ENCODE peak calls at places on chromosomes 7 and 10, in seven cellular contexts. N is GM12892; V is caudate nucleus; R is K562; W is cardiac muscle cell; Q is stimulated activated CD4-positive, alpha-beta T cell treated with anti-CD3 and anti-CD28 coated beads, Interleukin-2, amount 100 ng/mL, for 48 hours; Z is nephron progenitor cell. B is an unnamed sample.

GRCh38 chr7:111900283-111900682 is 305.9 kb downstream of the DOCK4 start:
- DNase-seq in Q (no peak), V (no peak), R (no peak), N (no peak), Z (no peak), W (no peak), B (no peak)

GRCh38 chr7:84847790-84848189 is 339.1 kb downstream of the SEMA3D start:
- DNase-seq in V (no peak), R (no peak), N (no peak), Q (no peak), W (peak), Z (no peak), B (no peak)

GRCh38 chr10:116836902-116837513 is 12.3 kb upstream of the ENO4 start:
- DNase-seq in V (no peak), N (no peak), Q (no peak), R (peak), Z (no peak), W (peak), B (no peak)

GRCh38 chr10:112151640-112152039 is 31.9 kb downstream of the GPAM start:
- DNase-seq in Q (no peak), W (no peak), Z (no peak), N (no peak), R (no peak), V (no peak), B (no peak)

GRCh38 chr10:32412499-32412853 is 33.5 kb upstream of the CCDC7 start:
- DNase-seq in W (peak), Z (no peak), R (no peak), V (no peak), N (no peak), Q (no peak), B (no peak)

GRCh38 chr10:46311501-46311951 is 24.7 kb downstream of the ANTXRL start:
- DNase-seq in W (no peak), R (no peak), N (no peak), V (no peak), Q (no peak), Z (no peak), B (no peak)

GRCh38 chr10:116836087-116836486 is 13.2 kb upstream of the ENO4 start:
- DNase-seq in V (no peak), R (peak), W (no peak), Q (no peak), N (no peak), Z (peak), B (no peak)

GRCh38 chr7:116679495-116679894 is 7.5 kb downstream of the MET start:
- DNase-seq in Z (no peak), Q (no peak), W (no peak), V (no peak), R (no peak), N (no peak), B (no peak)

GRCh38 chr10:102675887-102676616 is 31.8 kb downstream of the TRIM8 start:
- DNase-seq in Q (no peak), Z (peak), R (no peak), V (no peak), W (peak), N (no peak), B (no peak)

GRCh38 chr7:133650487-133651292 is 397.8 kb downstream of the EXOC4 start:
- DNase-seq in N (no peak), R (no peak), W (peak), V (no peak), Q (no peak), Z (no peak), B (no peak)

GRCh38 chr10:88185830-88186229 is 322.4 kb downstream of the PTEN start:
- DNase-seq in N (no peak), Z (no peak), W (peak), Q (no peak), R (no peak), V (no peak), B (no peak)

GRCh38 chr10:98316661-98317060 is 48.7 kb upstream of the LOXL4 start:
- DNase-seq in Z (no peak), N (no peak), W (peak), R (no peak), V (no peak), Q (no peak), B (no peak)

GRCh38 chr10:110600487-110601101 is 33.1 kb downstream of the SMC3 start:
- DNase-seq in W (peak), N (no peak), R (no peak), Z (peak), Q (no peak), V (peak), B (peak)

GRCh38 chr7:2824678-2825461 is 19.2 kb downstream of the GNA12 start:
- DNase-seq in V (no peak), R (no peak), N (no peak), Z (no peak), W (no peak), Q (no peak), B (no peak)

GRCh38 chr10:96987842-96988175 is 155.7 kb downstream of the LCOR start:
- DNase-seq in N (no peak), W (no peak), V (no peak), Q (no peak), R (no peak), Z (no peak), B (no peak)

GRCh38 chr7:25025218-25025671 is 45.3 kb upstream of the OSBPL3 start:
- DNase-seq in Z (no peak), N (no peak), V (no peak), R (no peak), W (peak), Q (no peak), B (no peak)

GRCh38 chr10:110615057-110615630 is 29.0 kb upstream of the RBM20 start:
- DNase-seq in N (no peak), R (no peak), V (no peak), Q (no peak), W (no peak), Z (no peak), B (no peak)

GRCh38 chr10:76954838-76955237 is 682.8 kb downstream of the KCNMA1 start:
- DNase-seq in Z (no peak), R (no peak), W (no peak), V (no peak), N (no peak), Q (no peak), B (no peak)

GRCh38 chr7:104933433-104934074 is 80.5 kb upstream of the KMT2E start:
- DNase-seq in N (no peak), Q (no peak), W (no peak), R (no peak), V (no peak), Z (no peak), B (no peak)

GRCh38 chr10:4181690-4182089 is 396.7 kb upstream of the KLF6 start:
- DNase-seq in Z (no peak), N (no peak), W (no peak), R (no peak), Q (no peak), V (no peak), B (no peak)

GRCh38 chr7:45036801-45037200 is 36.8 kb downstream of the CCM2 start:
- DNase-seq in Q (no peak), R (no peak), N (no peak), W (no peak), V (no peak), Z (no peak), B (no peak)

GRCh38 chr10:30219977-30220751 is 128.9 kb downstream of the MTPAP start:
- DNase-seq in Q (no peak), R (no peak), W (peak), N (no peak), V (peak), Z (peak), B (no peak)

GRCh38 chr10:97782455-97783228 is 10.8 kb upstream of the SFRP5 start:
- DNase-seq in W (no peak), Q (no peak), V (no peak), N (no peak), Z (no peak), R (no peak), B (no peak)

GRCh38 chr7:12281026-12281425 is 69.9 kb downstream of the TMEM106B start:
- DNase-seq in V (no peak), N (no peak), Z (no peak), W (no peak), Q (no peak), R (no peak), B (no peak)

GRCh38 chr10:71713135-71714040 is 6.2 kb downstream of the C10orf105 start:
- DNase-seq in R (no peak), W (peak), N (no peak), V (peak), Z (no peak), Q (no peak), B (no peak)

GRCh38 chr7:46747222-46747621 is 826.1 kb upstream of the IGFBP3 start:
- DNase-seq in Q (no peak), N (no peak), W (no peak), Z (peak), R (no peak), V (no peak), B (no peak)

GRCh38 chr10:11403116-11403515 is 208.3 kb downstream of the USP6NL start:
- DNase-seq in W (no peak), V (no peak), R (no peak), N (no peak), Q (peak), Z (no peak), B (no peak)

GRCh38 chr7:24477807-24478655 is 95.2 kb upstream of the PALS2 start:
- DNase-seq in R (peak), W (peak), Z (peak), N (no peak), V (no peak), Q (no peak), B (peak)

GRCh38 chr10:18439601-18440000 is 211.8 kb downstream of the NSUN6 start:
- DNase-seq in Q (no peak), N (no peak), V (no peak), R (no peak), W (no peak), Z (no peak), B (no peak)

GRCh38 chr10:28489201-28489600 is 43.7 kb upstream of the WAC start:
- DNase-seq in N (no peak), W (no peak), R (no peak), Z (no peak), V (no peak), Q (no peak), B (no peak)

GRCh38 chr7:66348959-66349358 is 143.8 kb downstream of the TPST1 start:
- DNase-seq in R (no peak), Z (no peak), V (peak), N (no peak), W (no peak), Q (no peak), B (no peak)

GRCh38 chr7:618539-619355 is 99.1 kb upstream of the PDGFA start:
- DNase-seq in V (no peak), R (no peak), Z (no peak), W (no peak), N (no peak), Q (peak), B (no peak)

GRCh38 chr10:58590152-58590551 is 77.5 kb downstream of the BICC1 start:
- DNase-seq in Q (no peak), W (peak), V (no peak), N (no peak), Z (no peak), R (no peak), B (no peak)

B was measured in HEK293T.